ENCODE peak calls at places on chromosome 13, in six cellular contexts. R is IMR-90, E is left ventricle myocardium inferior, C is fibroblast of the aortic adventitia, F is astrocyte, L is GM23338. P is an unnamed sample.

GRCh38 chr13:23618341-23618740 is 48.1 kb downstream of the TNFRSF19 start:
- DNase-seq in R (peak), E (no peak), C (peak), F (peak), L (peak), P (peak)

GRCh38 chr13:35485451-35485850 is 9.0 kb upstream of the MAB21L1 start:
- DNase-seq in R (no peak), E (no peak), C (no peak), F (no peak), L (no peak), P (no peak)

GRCh38 chr13:23547000-23547590 is 23.1 kb upstream of the TNFRSF19 start:
- DNase-seq in R (peak), E (peak), C (peak), F (peak), L (peak), P (no peak)

GRCh38 chr13:99969934-99970760 is 1.4 kb downstream of the ZIC5 start:
- DNase-seq in R (no peak), E (no peak), C (no peak), F (no peak), L (peak), P (no peak)

GRCh38 chr13:81326913-81327312 is 986.0 kb upstream of the SPRY2 start:
- DNase-seq in R (no peak), E (no peak), C (no peak), F (no peak), L (no peak), P (no peak)

GRCh38 chr13:74289130-74289529 is 154.9 kb upstream of the KLF12 start:
- DNase-seq in R (no peak), E (no peak), C (no peak), F (no peak), L (no peak), P (no peak)

GRCh38 chr13:19860884-19861655 is 2.4 kb downstream of the ZMYM5 start:
- DNase-seq in R (peak), E (no peak), C (peak), F (peak), L (no peak), P (no peak)

GRCh38 chr13:46640843-46641242 is 87.9 kb downstream of the LRCH1 start:
- DNase-seq in R (peak), E (no peak), C (peak), F (no peak), L (no peak), P (no peak)

GRCh38 chr13:48490241-48490640 is 42.6 kb downstream of the RCBTB2 start:
- DNase-seq in R (no peak), E (no peak), C (no peak), F (no peak), L (no peak), P (no peak)

GRCh38 chr13:62875118-62875640 is 1459.5 kb upstream of the PCDH20 start:
- DNase-seq in R (no peak), E (no peak), C (no peak), F (no peak), L (no peak), P (no peak)

GRCh38 chr13:51607165-51607564 is 22.9 kb downstream of the WDFY2 start:
- DNase-seq in R (no peak), E (no peak), C (no peak), F (no peak), L (no peak), P (no peak)

GRCh38 chr13:39462456-39462855 is 140.5 kb downstream of the LHFPL6 start:
- DNase-seq in R (no peak), E (no peak), C (peak), F (peak), L (no peak), P (no peak)

GRCh38 chr13:71515639-71516038 is 351.4 kb downstream of the DACH1 start:
- DNase-seq in R (no peak), E (no peak), C (no peak), F (no peak), L (no peak), P (no peak)

GRCh38 chr13:100951031-100951430 is 276.4 kb upstream of the TMTC4 start:
- DNase-seq in R (no peak), E (no peak), C (no peak), F (no peak), L (no peak), P (no peak)

GRCh38 chr13:94683426-94683825 is 28.9 kb downstream of the SOX21 start:
- DNase-seq in R (no peak), E (no peak), C (peak), F (no peak), L (peak), P (no peak)

GRCh38 chr13:77918391-77919261 is at the start of gene EDNRB:
- DNase-seq in R (peak), E (peak), C (peak), F (peak), L (peak), P (no peak)

GRCh38 chr13:113186061-113186900 is 22.2 kb downstream of the PCID2 start:
- DNase-seq in R (no peak), E (no peak), C (no peak), F (peak), L (no peak), P (no peak)
- H3K4me3 ChIP-seq in R (no peak), E (no peak), C (no peak), F (peak), L (no peak), P (peak)

GRCh38 chr13:44920013-44920412 is 69.3 kb downstream of the NUFIP1 start:
- DNase-seq in R (no peak), E (no peak), C (no peak), F (no peak), L (no peak), P (no peak)
- TF ChIP-seq CTCF in R (no peak), E (no peak), C (no peak), F (no peak), L (peak), P (no peak)

DNA sequence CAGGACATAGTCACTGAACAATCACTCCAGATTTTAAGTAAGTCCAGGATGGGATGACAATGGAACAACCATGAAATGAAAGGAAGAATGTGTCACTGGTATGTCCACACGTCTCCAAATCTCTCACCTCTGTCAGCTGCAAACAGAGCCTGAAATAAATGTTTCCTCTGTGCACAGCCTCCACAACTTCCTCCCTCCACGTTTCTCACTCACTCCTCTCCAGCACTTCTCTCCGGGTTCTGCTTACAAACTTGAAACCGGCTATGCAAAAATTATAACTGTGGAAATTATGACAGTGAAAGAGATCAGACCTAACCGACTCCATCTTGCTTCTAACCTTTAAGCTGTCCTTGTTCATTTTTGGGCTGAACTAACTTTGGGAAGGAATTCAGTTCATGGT is 35.0 kb upstream of the ALOX5AP start:
- DNase-seq in R (no peak), E (no peak), C (no peak), F (no peak), L (no peak), P (no peak)
- H3K4me3 ChIP-seq in R (no peak), E (no peak), C (no peak), F (no peak), L (no peak), P (no peak)

GRCh38 chr13:97021241-97021640 is 27.0 kb upstream of the OXGR1 start:
- DNase-seq in R (no peak), E (no peak), C (no peak), F (no peak), L (no peak), P (no peak)

GRCh38 chr13:97030705-97031452 is 36.6 kb upstream of the OXGR1 start:
- DNase-seq in R (peak), E (no peak), C (peak), F (peak), L (peak), P (no peak)

GRCh38 chr13:97028441-97029299 is 34.4 kb upstream of the OXGR1 start:
- DNase-seq in R (peak), E (peak), C (peak), F (peak), L (peak), P (peak)

GRCh38 chr13:97026759-97027555 is 32.7 kb upstream of the OXGR1 start:
- DNase-seq in R (no peak), E (no peak), C (peak), F (no peak), L (no peak), P (no peak)
- TF ChIP-seq CTCF in R (no peak), E (no peak), C (no peak), F (no peak), L (no peak), P (no peak)

GRCh38 chr13:31945202-31945978 is 86.2 kb upstream of the FRY start:
- DNase-seq in R (peak), E (peak), C (peak), F (peak), L (peak), P (peak)
- H3K4me3 ChIP-seq in R (peak), E (peak), C (no peak), F (no peak), L (no peak), P (no peak)

P was measured in HFF-Myc.